ENCODE peak calls at places on chromosome 21, in five cellular contexts. F, V, P, Y and G are unnamed samples.

GRCh38 chr21:22880573-22880972 is 1882.4 kb downstream of the NCAM2 start:
- DNase-seq in F (no peak), V (no peak), P (no peak), Y (no peak), G (no peak)

GRCh38 chr21:35048706-35049617 is at the start of gene RUNX1:
- DNase-seq in F (no peak), V (peak), P (peak), Y (peak), G (peak)

GRCh38 chr21:45439901-45440461 is 35.0 kb downstream of the COL18A1 start:
- DNase-seq in F (no peak), V (no peak), P (no peak), Y (no peak), G (no peak)

GRCh38 chr21:29656504-29657227 is 283.1 kb downstream of the GRIK1 start:
- DNase-seq in F (no peak), V (no peak), P (peak), Y (peak), G (no peak)

GRCh38 chr21:45740491-45741357 is 97.2 kb downstream of the PCBP3 start:
- DNase-seq in F (no peak), V (no peak), P (no peak), Y (no peak), G (no peak)

GRCh38 chr21:39441502-39442475 is 3.8 kb downstream of the LCA5L start:
- DNase-seq in F (no peak), V (no peak), P (peak), Y (peak), G (no peak)

GRCh38 chr21:34204481-34205439 is 131.4 kb downstream of the MRPS6 start:
- DNase-seq in F (peak), V (no peak), P (peak), Y (no peak), G (no peak)

GRCh38 chr21:38420140-38420539 is 78.1 kb downstream of the ERG start:
- DNase-seq in F (peak), V (no peak), P (no peak), Y (no peak), G (no peak)

GRCh38 chr21:36630485-36631206 is 68.3 kb upstream of the SIM2 start:
- DNase-seq in F (no peak), V (peak), P (peak), Y (peak), G (peak)

GRCh38 chr21:38819719-38820147 is 14.0 kb downstream of the ETS2 start:
- DNase-seq in F (peak), V (no peak), P (peak), Y (peak), G (no peak)

GRCh38 chr21:44444286-44444931 is 10.9 kb upstream of the LRRC3 start:
- DNase-seq in F (no peak), V (no peak), P (no peak), Y (no peak), G (no peak)

GRCh38 chr21:34671891-34672290 is 3.1 kb downstream of the CLIC6 start:
- DNase-seq in F (no peak), V (no peak), P (no peak), Y (no peak), G (no peak)